ENCODE peak calls at places on chromosomes 7 and 10, in four cellular contexts. One of them, this sample, is unnamed.

GRCh38 chr7:68509603-68510002 is 1088.7 kb upstream of the AUTS2 start:
- DNase-seq in GM12865: no peak
- DNase-seq in GM10248: no peak
- DNase-seq in right atrium auricular region: no peak
- DNase-seq in this sample: no peak

GRCh38 chr7:24963218-24963617 is 16.8 kb downstream of the OSBPL3 start:
- DNase-seq in GM12865: peak
- DNase-seq in GM10248: no peak
- DNase-seq in right atrium auricular region: peak
- DNase-seq in this sample: no peak

GRCh38 chr7:134562136-134562535 is 13.2 kb downstream of the AKR1B15 start:
- DNase-seq in GM12865: no peak
- DNase-seq in GM10248: no peak
- DNase-seq in right atrium auricular region: no peak
- DNase-seq in this sample: no peak

GRCh38 chr7:96414931-96415292 is 93.0 kb upstream of the SLC25A13 start:
- DNase-seq in GM12865: peak
- DNase-seq in GM10248: peak
- DNase-seq in right atrium auricular region: no peak
- DNase-seq in this sample: no peak

GRCh38 chr10:22321156-22321711 is 335 bp downstream of the BMI1 start:
- DNase-seq in GM12865: peak
- DNase-seq in GM10248: peak
- DNase-seq in right atrium auricular region: peak
- DNase-seq in this sample: peak

GRCh38 chr10:21505711-21506278 is 19.7 kb downstream of the SKIDA1 start:
- DNase-seq in GM12865: no peak
- DNase-seq in GM10248: no peak
- DNase-seq in right atrium auricular region: no peak
- DNase-seq in this sample: no peak

GRCh38 chr10:92052088-92052487 is 128.5 kb downstream of the BTAF1 start:
- DNase-seq in GM12865: no peak
- DNase-seq in GM10248: no peak
- DNase-seq in right atrium auricular region: no peak
- DNase-seq in this sample: no peak

GRCh38 chr7:155439311-155440017 is 18.5 kb upstream of the EN2 start:
- DNase-seq in GM12865: no peak
- DNase-seq in GM10248: no peak
- DNase-seq in right atrium auricular region: no peak
- DNase-seq in this sample: no peak

GRCh38 chr7:7772385-7772784 is 54.0 kb upstream of the RPA3 start:
- DNase-seq in GM12865: peak
- DNase-seq in GM10248: no peak
- DNase-seq in right atrium auricular region: no peak
- DNase-seq in this sample: no peak

GRCh38 chr7:117825132-117825531 is 48.1 kb downstream of the CTTNBP2 start:
- DNase-seq in GM12865: no peak
- DNase-seq in GM10248: no peak
- DNase-seq in right atrium auricular region: no peak
- DNase-seq in this sample: no peak

GRCh38 chr10:67306588-67307205 is 380.9 kb downstream of the LRRTM3 start:
- DNase-seq in GM12865: peak
- DNase-seq in GM10248: peak
- DNase-seq in right atrium auricular region: no peak
- DNase-seq in this sample: no peak

GRCh38 chr7:460374-461117 is 59.1 kb downstream of the PDGFA start:
- DNase-seq in GM12865: no peak
- DNase-seq in GM10248: no peak
- DNase-seq in right atrium auricular region: no peak
- DNase-seq in this sample: no peak

GRCh38 chr7:102985176-102985783 is 72.5 kb downstream of the LRRC17 start:
- DNase-seq in GM12865: no peak
- DNase-seq in GM10248: no peak
- DNase-seq in right atrium auricular region: no peak
- DNase-seq in this sample: no peak

GRCh38 chr10:17744395-17744841 is 7.6 kb upstream of the TMEM236 start:
- DNase-seq in GM12865: no peak
- DNase-seq in GM10248: no peak
- DNase-seq in right atrium auricular region: no peak
- DNase-seq in this sample: no peak

GRCh38 chr10:101120520-101120883 is 10.6 kb upstream of the TLX1 start:
- DNase-seq in GM12865: no peak
- DNase-seq in GM10248: no peak
- DNase-seq in right atrium auricular region: no peak
- DNase-seq in this sample: no peak

GRCh38 chr10:120517881-120518484 is 61.0 kb downstream of the PLPP4 start:
- DNase-seq in GM12865: no peak
- DNase-seq in GM10248: no peak
- DNase-seq in right atrium auricular region: no peak
- DNase-seq in this sample: no peak

GRCh38 chr10:3806603-3807002 is 21.6 kb upstream of the KLF6 start:
- DNase-seq in GM12865: peak
- DNase-seq in GM10248: no peak
- DNase-seq in right atrium auricular region: no peak
- DNase-seq in this sample: no peak

GRCh38 chr7:4931932-4932331 is 27.1 kb downstream of the MMD2 start:
- DNase-seq in GM12865: peak
- DNase-seq in GM10248: no peak
- DNase-seq in right atrium auricular region: no peak
- DNase-seq in this sample: no peak

GRCh38 chr10:4354382-4354812 is 471.6 kb upstream of the AKR1E2 start:
- DNase-seq in GM12865: no peak
- DNase-seq in GM10248: no peak
- DNase-seq in right atrium auricular region: no peak
- DNase-seq in this sample: no peak

DNA sequence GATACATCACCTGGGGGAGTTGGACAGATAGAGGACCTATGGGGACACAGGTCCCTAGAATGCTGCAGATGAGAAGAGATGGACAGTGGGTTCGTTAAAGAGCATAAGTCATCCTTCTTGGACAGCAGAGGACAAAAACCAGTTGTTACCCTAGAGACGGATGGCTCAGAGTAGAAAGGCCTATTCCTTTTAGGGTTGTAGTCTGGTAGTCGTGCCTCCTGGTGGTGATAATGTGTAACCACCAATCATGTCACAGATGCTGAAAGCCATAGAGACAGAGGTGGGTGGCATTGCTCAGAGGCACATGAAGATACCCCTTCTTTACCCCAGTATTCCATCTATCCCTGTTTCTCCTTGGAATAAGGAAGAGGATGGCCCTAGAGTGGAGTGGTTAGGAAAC is 554.6 kb downstream of the SORCS1 start:
- DNase-seq in GM12865: peak
- DNase-seq in GM10248: no peak
- DNase-seq in right atrium auricular region: no peak
- DNase-seq in this sample: no peak
- TF ChIP-seq CTCF in GM12865: peak
- TF ChIP-seq CTCF in GM10248: no peak
- TF ChIP-seq CTCF in right atrium auricular region: no peak
- TF ChIP-seq CTCF in this sample: peak

DNA sequence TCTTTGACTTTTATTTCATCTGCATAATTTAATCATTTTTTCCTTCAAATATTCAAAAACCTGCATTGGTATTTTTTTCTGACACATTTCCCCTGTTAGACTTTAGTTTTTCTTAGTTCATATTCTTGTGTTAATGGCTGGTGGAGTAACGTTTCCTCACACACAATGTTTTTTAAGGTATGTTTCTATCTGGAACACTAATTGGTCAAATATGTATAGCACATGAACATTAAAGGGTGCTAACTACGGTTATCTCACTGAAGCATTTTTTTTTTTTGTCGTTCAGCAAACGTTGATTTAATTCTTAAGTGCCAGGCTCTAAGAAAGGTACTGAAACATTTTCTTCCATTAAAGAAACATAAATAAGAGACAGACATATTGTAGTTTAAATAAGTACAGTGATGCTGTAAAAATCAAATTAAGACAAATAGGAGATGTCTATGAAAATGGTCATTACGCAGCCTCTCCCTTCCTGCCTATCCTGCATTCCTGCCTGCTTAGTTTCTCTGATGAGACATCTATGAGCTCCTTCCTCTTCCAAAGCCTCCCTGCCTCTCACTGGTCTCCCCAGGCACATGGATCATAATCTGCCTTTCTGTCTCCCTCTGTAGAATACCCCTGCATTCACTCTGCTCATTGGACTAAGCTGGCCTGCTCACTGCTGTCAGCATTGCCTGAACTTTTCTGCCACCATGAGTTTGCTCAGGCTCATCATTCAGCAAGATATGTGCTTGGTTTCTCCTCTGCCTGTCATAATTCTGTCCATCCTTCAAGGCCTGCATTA is 87.9 kb downstream of the PTPRZ1 start:
- DNase-seq in GM12865: no peak
- DNase-seq in GM10248: no peak
- DNase-seq in right atrium auricular region: no peak
- DNase-seq in this sample: no peak
- TF ChIP-seq CTCF in GM12865: no peak
- TF ChIP-seq CTCF in GM10248: no peak
- TF ChIP-seq CTCF in right atrium auricular region: no peak
- TF ChIP-seq CTCF in this sample: no peak

DNA sequence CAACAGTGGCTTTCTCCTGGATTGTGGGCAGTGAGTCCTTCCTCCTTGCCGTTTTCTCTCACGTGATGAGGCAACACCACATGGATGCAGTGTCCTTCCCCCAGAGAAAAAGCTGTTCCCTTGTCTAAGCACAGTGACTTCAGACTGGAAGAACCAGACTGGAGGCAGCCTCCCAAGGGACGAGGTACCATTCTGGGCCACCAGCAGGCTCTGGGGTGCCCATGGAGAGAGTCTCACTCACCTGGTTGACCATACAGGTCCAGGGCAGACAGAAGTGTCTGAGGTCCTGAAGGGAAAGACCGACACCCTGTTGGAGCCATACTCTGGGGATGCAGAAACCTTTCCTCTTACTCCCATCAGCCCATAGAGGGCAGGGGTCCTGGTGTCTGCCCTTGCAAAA is 69.2 kb upstream of the DOCK1 start:
- DNase-seq in GM12865: no peak
- DNase-seq in GM10248: no peak
- DNase-seq in right atrium auricular region: no peak
- DNase-seq in this sample: no peak
- TF ChIP-seq CTCF in GM12865: no peak
- TF ChIP-seq CTCF in GM10248: no peak
- TF ChIP-seq CTCF in right atrium auricular region: no peak
- TF ChIP-seq CTCF in this sample: no peak

DNA sequence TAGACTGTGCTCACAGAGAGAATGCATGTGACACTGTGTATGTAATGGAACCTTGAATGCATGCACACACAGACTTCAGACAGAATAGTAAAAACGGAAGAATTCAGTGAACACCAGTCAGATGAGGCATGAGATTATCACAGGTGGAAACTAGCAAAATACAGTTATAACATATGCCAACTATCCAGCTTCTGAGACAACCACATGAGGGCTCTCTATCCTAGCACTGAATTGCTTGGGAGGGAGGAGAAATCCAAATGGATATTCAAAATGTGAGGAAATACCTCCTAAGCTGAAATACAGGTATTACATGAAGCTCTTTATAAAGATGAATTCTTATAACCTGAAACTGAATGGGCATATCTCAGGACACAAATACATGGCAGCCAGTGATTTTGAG is 30.6 kb downstream of the GARS1 start:
- DNase-seq in GM12865: no peak
- DNase-seq in GM10248: no peak
- DNase-seq in right atrium auricular region: no peak
- DNase-seq in this sample: no peak
- TF ChIP-seq CTCF in GM12865: no peak
- TF ChIP-seq CTCF in GM10248: no peak
- TF ChIP-seq CTCF in right atrium auricular region: no peak
- TF ChIP-seq CTCF in this sample: peak

GRCh38 chr7:20748853-20749252 is 37.8 kb downstream of the SP8 start:
- DNase-seq in GM12865: no peak
- DNase-seq in GM10248: no peak
- DNase-seq in right atrium auricular region: no peak
- DNase-seq in this sample: no peak

GRCh38 chr7:20745716-20746115 is 41.0 kb downstream of the SP8 start:
- DNase-seq in GM12865: no peak
- DNase-seq in GM10248: no peak
- DNase-seq in right atrium auricular region: no peak
- DNase-seq in this sample: no peak

GRCh38 chr7:20741801-20742200 is 44.9 kb downstream of the SP8 start:
- DNase-seq in GM12865: no peak
- DNase-seq in GM10248: no peak
- DNase-seq in right atrium auricular region: no peak
- DNase-seq in this sample: no peak

GRCh38 chr7:20742913-20743312 is 43.8 kb downstream of the SP8 start:
- DNase-seq in GM12865: no peak
- DNase-seq in GM10248: no peak
- DNase-seq in right atrium auricular region: no peak
- DNase-seq in this sample: no peak

DNA sequence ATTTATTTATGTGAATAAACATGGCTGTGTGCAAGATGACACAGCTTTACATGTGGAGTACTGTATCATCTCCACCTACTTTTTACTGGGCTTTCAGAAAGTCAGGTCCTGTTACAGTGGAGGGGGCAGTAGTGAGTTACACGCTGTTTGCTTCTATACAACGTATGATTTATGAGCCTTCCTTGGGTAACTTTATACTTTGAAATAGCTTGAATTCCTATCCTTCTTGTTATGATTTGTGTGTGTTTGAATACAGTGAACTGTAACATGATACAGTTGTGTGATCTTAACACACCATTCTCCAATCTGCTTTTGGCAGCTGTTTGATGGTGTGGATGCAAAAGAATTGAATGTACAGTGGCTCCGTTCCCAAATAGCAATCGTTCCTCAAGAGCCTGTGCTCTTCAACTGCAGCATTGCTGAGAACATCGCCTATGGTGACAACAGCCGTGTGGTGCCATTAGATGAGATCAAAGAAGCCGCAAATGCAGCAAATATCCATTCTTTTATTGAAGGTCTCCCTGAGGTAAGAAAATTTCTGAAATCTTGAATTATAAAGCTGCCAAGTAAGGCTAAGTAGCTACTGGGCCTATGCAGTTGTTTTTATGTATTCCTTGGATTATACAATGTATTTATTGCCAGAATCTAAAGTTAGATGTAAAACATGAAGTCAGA is 41.6 kb downstream of the SP8 start:
- DNase-seq in GM12865: no peak
- DNase-seq in GM10248: no peak
- DNase-seq in right atrium auricular region: no peak
- DNase-seq in this sample: no peak
- TF ChIP-seq CTCF in GM12865: no peak
- TF ChIP-seq CTCF in GM10248: no peak
- TF ChIP-seq CTCF in right atrium auricular region: no peak
- TF ChIP-seq CTCF in this sample: no peak

DNA sequence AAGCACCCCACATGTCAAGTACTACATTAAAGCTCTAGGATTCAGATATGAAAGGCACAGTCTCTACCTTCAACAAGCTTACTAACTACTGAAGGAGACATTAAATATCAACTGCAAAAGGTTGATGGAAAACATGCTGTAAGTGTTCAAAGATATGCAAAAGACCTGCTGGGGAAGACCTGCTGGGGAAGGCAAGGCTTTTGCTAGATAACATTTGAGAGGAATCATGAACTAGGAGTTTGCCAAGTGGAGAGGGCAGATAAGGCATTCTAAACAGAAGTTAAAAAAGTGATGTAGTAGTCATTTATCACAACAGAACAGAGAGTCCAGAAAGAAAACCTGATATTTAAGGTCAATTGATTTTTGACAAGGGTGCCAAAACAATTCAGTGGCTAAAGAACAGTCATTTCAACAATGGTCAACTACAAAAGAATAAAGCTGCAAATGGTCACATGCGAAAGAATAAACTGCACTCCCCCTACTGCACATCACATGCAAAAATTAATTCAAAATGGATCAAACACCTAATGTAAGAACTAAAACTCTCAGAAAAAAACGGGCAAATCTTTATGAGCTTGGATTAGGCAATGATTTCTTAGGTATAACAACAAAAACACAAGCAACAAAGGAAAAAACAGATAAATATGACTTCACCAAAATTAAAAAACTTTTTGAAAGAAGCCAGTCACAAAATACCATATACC is 23.0 kb upstream of the MSS51 start:
- DNase-seq in GM12865: no peak
- DNase-seq in GM10248: no peak
- DNase-seq in right atrium auricular region: no peak
- DNase-seq in this sample: no peak
- TF ChIP-seq CTCF in GM12865: no peak
- TF ChIP-seq CTCF in GM10248: no peak
- TF ChIP-seq CTCF in right atrium auricular region: no peak
- TF ChIP-seq CTCF in this sample: no peak